ENCODE peak calls at places on chromosomes 2 and 18, in seven cellular contexts. M is CD4-positive, CD25-positive, alpha-beta regulatory T cell; I is GM23248; Z is heart left ventricle; B is CD8-positive, alpha-beta T cell; K is SJSA1; J is CD8-positive, alpha-beta memory T cell. V is an unnamed sample. For H3K4me1, the result is how much of the 10 kb centered on the place peaks cover.

GRCh38 chr2:102258386-102259074 is 52.8 kb upstream of the IL1RL1 start:
- DNase-seq in K (no peak), M (no peak), J (no peak), Z (no peak), I (peak), B (no peak), V (no peak)

GRCh38 chr2:160533482-160533881 is 39.9 kb upstream of the RBMS1 start:
- DNase-seq in M (no peak), I (peak), B (no peak), K (no peak), Z (no peak), J (no peak), V (no peak)

GRCh38 chr2:36594849-36595248 is 3.1 kb downstream of the FEZ2 start:
- DNase-seq in B (no peak), J (no peak), Z (no peak), M (no peak), I (no peak), K (no peak), V (no peak)

GRCh38 chr2:239035361-239035814 is 187.5 kb downstream of the TWIST2 start:
- DNase-seq in I (peak), J (peak), M (peak), K (no peak), B (peak), Z (no peak), V (peak)

GRCh38 chr2:103151046-103151445 is 389.2 kb downstream of the TMEM182 start:
- DNase-seq in B (no peak), I (no peak), Z (no peak), J (no peak), K (no peak), M (no peak), V (no peak)

GRCh38 chr2:48183991-48184390 is 277.7 kb upstream of the FBXO11 start:
- DNase-seq in J (no peak), B (no peak), Z (no peak), K (no peak), I (no peak), M (no peak), V (no peak)

GRCh38 chr2:113757059-113757657 is 716 bp upstream of the SLC35F5 start:
- DNase-seq in B (no peak), J (no peak), K (no peak), I (no peak), M (no peak), Z (no peak), V (no peak)

GRCh38 chr2:176581557-176582150 is 312.4 kb downstream of the MTX2 start:
- DNase-seq in J (no peak), I (peak), Z (no peak), M (no peak), B (no peak), K (no peak), V (no peak)

GRCh38 chr2:237687666-237688065 is 60.3 kb downstream of the LRRFIP1 start:
- DNase-seq in B (peak), K (peak), M (peak), Z (peak), I (peak), J (peak), V (peak)
- H3K4me1 ChIP-seq in B (under half), K (under half), M (under half), Z (half or more), I (under half), J (half or more), V (half or more)

GRCh38 chr18:48931680-48932461 is 18.9 kb downstream of the SMAD7 start:
- DNase-seq in I (peak), M (peak), J (no peak), B (no peak), K (no peak), Z (no peak), V (peak)

GRCh38 chr18:48929212-48929612 is 21.6 kb downstream of the SMAD7 start:
- DNase-seq in B (no peak), Z (no peak), I (peak), K (no peak), J (no peak), M (no peak), V (no peak)

GRCh38 chr18:48930926-48931325 is 19.8 kb downstream of the SMAD7 start:
- DNase-seq in I (peak), M (no peak), Z (no peak), B (no peak), J (no peak), K (no peak), V (no peak)

GRCh38 chr18:48928787-48929186 is 22.0 kb downstream of the SMAD7 start:
- DNase-seq in Z (peak), I (peak), K (peak), B (peak), J (peak), M (peak), V (peak)

GRCh38 chr18:48929951-48930713 is 20.6 kb downstream of the SMAD7 start:
- DNase-seq in J (no peak), Z (no peak), K (peak), B (no peak), M (no peak), I (peak), V (no peak)
- H3K4me1 ChIP-seq in J (half or more), Z (half or more), K (half or more), B (half or more), M (half or more), I (half or more), V (half or more)

GRCh38 chr2:119488245-119489182 is 35.8 kb downstream of the SCTR start:
- DNase-seq in Z (no peak), B (no peak), J (no peak), I (no peak), K (no peak), M (no peak), V (no peak)
- H3K4me1 ChIP-seq in Z (half or more), B (under half), J (under half), I (under half), K (under half), M (under half), V (under half)

GRCh38 chr2:46856336-46856735 is 59.3 kb downstream of the MCFD2 start:
- DNase-seq in B (no peak), K (no peak), J (no peak), M (no peak), I (no peak), Z (no peak), V (no peak)
- H3K4me1 ChIP-seq in B (under half), K (half or more), J (under half), M (under half), I (half or more), Z (under half), V (under half)